ENCODE peak calls at places on chromosome 2, in six cellular contexts. B is GM23248, R is DMS 273 treated with DMSO at 0.1 percent for 48 hours, E is midbrain, L is ACHN, M is COLO829. U is an unnamed sample.

GRCh38 chr2:236677368-236677767 is 107.7 kb downstream of the ACKR3 start:
- DNase-seq in B (no peak), R (peak), E (no peak), L (no peak), M (no peak), U (no peak)

GRCh38 chr2:75787532-75788132 is 76.9 kb upstream of the GCFC2 start:
- DNase-seq in B (peak), R (peak), E (peak), L (peak), M (peak), U (peak)

GRCh38 chr2:116917196-116917595 is 897.3 kb upstream of the DDX18 start:
- DNase-seq in B (no peak), R (no peak), E (no peak), L (no peak), M (no peak), U (no peak)

GRCh38 chr2:36455011-36455410 is 99.4 kb downstream of the CRIM1 start:
- DNase-seq in B (no peak), R (no peak), E (no peak), L (peak), M (no peak), U (no peak)

GRCh38 chr2:151976945-151977353 is 121.9 kb downstream of the CACNB4 start:
- DNase-seq in B (no peak), R (no peak), E (no peak), L (no peak), M (no peak), U (no peak)

GRCh38 chr2:19738707-19739106 is 163.1 kb downstream of the TTC32 start:
- DNase-seq in B (peak), R (no peak), E (no peak), L (no peak), M (no peak), U (peak)

GRCh38 chr2:145563752-145564615 is 1044.1 kb upstream of the ZEB2 start:
- DNase-seq in B (no peak), R (no peak), E (no peak), L (no peak), M (no peak), U (no peak)

GRCh38 chr2:56015631-56016251 is 92.2 kb upstream of the EFEMP1 start:
- DNase-seq in B (no peak), R (no peak), E (no peak), L (no peak), M (no peak), U (no peak)

GRCh38 chr2:191846787-191847620 is at the start of gene CAVIN2:
- DNase-seq in B (peak), R (no peak), E (no peak), L (peak), M (no peak), U (peak)

U was measured in fibroblast of the conjunctiva.